ENCODE peak calls at places on chromosomes 7 and 10, in seven cellular contexts. R, J, U, P, S, D and I are unnamed samples.

GRCh38 chr10:78597791-78598555 is 470.8 kb upstream of the ZMIZ1 start:
- DNase-seq in R (no peak), J (no peak), U (no peak), P (no peak), S (no peak), D (no peak), I (no peak)

GRCh38 chr7:4745971-4746919 is 29.2 kb upstream of the AP5Z1 start:
- DNase-seq in R (peak), J (peak), U (no peak), P (no peak), S (no peak), D (no peak), I (peak)

GRCh38 chr7:1946025-1946424 is 275.9 kb downstream of the ELFN1 start:
- DNase-seq in R (no peak), J (no peak), U (no peak), P (no peak), S (no peak), D (no peak), I (no peak)

GRCh38 chr10:114822771-114823463 is 1.3 kb downstream of the FHIP2A start:
- DNase-seq in R (peak), J (no peak), U (no peak), P (no peak), S (no peak), D (no peak), I (no peak)

GRCh38 chr7:52431082-52431815 is 604.2 kb upstream of the POM121L12 start:
- DNase-seq in R (no peak), J (no peak), U (no peak), P (no peak), S (no peak), D (no peak), I (no peak)

GRCh38 chr10:44946201-44946600 is 13.4 kb upstream of the RASSF4 start:
- DNase-seq in R (no peak), J (no peak), U (no peak), P (peak), S (no peak), D (no peak), I (no peak)

GRCh38 chr10:404991-405390 is 269.7 kb downstream of the ZMYND11 start:
- DNase-seq in R (no peak), J (no peak), U (no peak), P (no peak), S (no peak), D (no peak), I (no peak)

GRCh38 chr10:1577371-1577770 is 160.0 kb downstream of the ADARB2 start:
- DNase-seq in R (no peak), J (no peak), U (no peak), P (no peak), S (no peak), D (no peak), I (no peak)

GRCh38 chr10:11946652-11947051 is 96.0 kb downstream of the UPF2 start:
- DNase-seq in R (no peak), J (no peak), U (no peak), P (no peak), S (no peak), D (no peak), I (no peak)

GRCh38 chr10:93579089-93579488 is 12.6 kb downstream of the FFAR4 start:
- DNase-seq in R (peak), J (no peak), U (no peak), P (no peak), S (peak), D (no peak), I (peak)

GRCh38 chr7:47180268-47180826 is 401.6 kb downstream of the TNS3 start:
- DNase-seq in R (peak), J (no peak), U (peak), P (peak), S (peak), D (peak), I (peak)

GRCh38 chr10:132356621-132357195 is 24.7 kb downstream of the LRRC27 start:
- DNase-seq in R (no peak), J (no peak), U (no peak), P (no peak), S (no peak), D (no peak), I (no peak)

GRCh38 chr10:129404091-129404490 is 63.0 kb upstream of the MGMT start:
- DNase-seq in R (no peak), J (no peak), U (no peak), P (no peak), S (no peak), D (peak), I (peak)

GRCh38 chr7:36272567-36273269 is 116.9 kb upstream of the ANLN start:
- DNase-seq in R (peak), J (no peak), U (no peak), P (peak), S (no peak), D (no peak), I (no peak)

GRCh38 chr7:5528815-5529442 is 105.3 kb upstream of the TNRC18 start:
- DNase-seq in R (no peak), J (no peak), U (no peak), P (no peak), S (no peak), D (no peak), I (no peak)

DNA sequence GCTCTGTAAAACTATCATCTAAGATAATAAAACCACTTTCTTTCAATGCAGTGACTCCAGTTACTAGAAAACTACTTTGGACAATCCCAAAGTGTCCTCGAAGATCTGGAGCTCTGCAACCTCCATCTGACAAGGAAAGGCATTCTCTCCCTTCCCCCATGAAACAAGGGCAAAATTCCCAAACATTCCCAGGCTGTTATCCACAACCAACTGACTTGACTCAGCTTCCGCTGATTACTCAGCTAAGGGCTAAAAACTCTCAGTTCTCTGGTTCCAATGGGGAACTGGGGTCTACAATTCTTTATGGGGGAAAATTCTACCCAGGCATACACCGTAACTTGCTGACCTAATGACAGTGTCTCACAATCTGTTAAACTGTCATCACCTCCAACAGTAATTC is 48.4 kb downstream of the SFMBT2 start:
- DNase-seq in R (no peak), J (no peak), U (no peak), P (no peak), S (no peak), D (no peak), I (no peak)
- TF ChIP-seq JUND in R (no peak), J (no peak), U (no peak), P (no peak), S (no peak), D (no peak), I (no peak)

GRCh38 chr10:97713351-97713827 is at the start of gene MARVELD1:
- DNase-seq in R (no peak), J (no peak), U (peak), P (peak), S (no peak), D (peak), I (no peak)
- TF ChIP-seq JUND in R (no peak), J (no peak), U (no peak), P (no peak), S (no peak), D (no peak), I (no peak)

DNA sequence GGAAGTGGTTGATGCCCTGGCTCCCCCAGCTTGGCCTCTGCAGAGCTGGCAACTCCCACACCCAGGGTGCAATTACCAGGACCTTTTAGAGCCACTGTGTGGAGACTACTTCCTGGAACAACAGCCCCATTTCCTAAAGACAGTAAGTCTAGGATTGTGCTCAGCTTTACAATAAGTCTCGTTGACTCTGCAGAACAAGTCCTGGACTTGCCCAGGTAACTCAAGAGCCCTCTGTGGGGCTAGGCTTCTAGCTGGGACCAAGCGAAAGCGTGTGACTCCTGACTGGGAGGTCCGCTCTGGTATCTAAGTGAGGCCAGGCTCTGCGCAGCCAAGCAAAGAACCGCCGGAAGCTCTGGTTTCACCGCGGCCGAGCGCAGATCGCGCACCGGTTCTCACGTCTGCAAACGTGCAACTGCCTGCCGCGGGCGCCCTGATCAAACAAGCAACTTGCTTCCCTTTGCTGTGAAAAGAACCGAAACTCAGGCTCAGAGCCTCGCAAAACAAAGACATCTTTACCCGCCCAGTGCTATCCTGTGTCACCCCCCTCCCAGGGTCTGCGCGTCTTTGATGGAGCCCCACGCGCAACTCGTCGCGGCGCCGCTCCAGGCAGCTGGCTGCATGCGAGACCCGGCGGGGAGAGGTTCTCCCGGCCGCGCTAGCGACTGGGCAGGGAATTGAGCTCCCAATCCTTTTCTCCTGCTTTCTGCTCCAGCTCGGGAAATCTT is 4.4 kb upstream of the PDLIM1 start:
- DNase-seq in R (no peak), J (peak), U (no peak), P (peak), S (no peak), D (peak), I (no peak)
- TF ChIP-seq JUND in R (no peak), J (no peak), U (no peak), P (no peak), S (no peak), D (no peak), I (no peak)

DNA sequence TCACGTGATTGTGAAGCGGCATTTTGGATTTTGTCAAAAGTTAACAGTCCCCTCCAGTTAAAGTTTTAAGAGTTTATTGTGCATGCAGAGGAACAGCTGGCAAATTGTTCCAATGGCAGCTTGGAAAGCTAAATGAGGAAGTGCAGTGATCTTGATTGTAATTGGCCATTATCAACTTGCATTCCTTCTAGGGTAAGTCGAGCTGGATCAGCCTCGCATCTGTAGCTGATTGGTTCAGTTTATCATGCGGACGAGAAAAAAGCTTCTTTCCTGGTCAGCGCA is 566 bp downstream of the ZNF789 start:
- DNase-seq in R (peak), J (peak), U (peak), P (no peak), S (peak), D (peak), I (peak)
- TF ChIP-seq JUND in R (no peak), J (no peak), U (no peak), P (no peak), S (no peak), D (no peak), I (no peak)

DNA sequence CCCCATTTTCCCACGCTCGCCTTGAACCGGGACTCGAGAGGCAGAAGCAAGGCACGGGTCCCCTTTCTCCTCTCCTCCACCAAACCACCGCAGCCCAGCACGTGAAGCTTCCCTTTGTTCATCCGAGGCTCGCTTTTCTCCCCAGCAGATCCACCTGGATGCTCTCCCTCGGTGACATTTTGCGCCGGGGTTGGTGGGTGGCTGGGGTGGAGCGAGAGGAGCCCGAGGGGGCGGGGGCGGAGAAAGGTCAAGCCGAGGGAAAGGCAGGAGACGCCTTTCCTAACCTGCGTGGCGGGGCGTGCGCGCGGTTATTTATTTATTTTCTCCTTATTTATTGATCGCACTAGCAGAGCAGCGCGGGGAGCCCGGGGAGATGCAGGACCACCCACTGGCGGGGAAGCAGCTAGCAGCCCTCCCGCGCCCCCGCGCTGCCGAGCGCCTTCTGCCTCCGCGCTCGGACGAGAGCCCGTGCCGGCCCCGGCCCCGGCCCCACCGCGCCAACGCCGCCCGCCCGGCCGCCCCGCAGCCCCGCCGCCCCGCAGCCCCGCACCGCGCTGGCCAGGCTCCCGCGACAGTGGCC is at the start of gene KCND2:
- DNase-seq in R (no peak), J (no peak), U (peak), P (peak), S (no peak), D (no peak), I (no peak)
- TF ChIP-seq JUND in R (no peak), J (no peak), U (no peak), P (no peak), S (no peak), D (no peak), I (no peak)